ENCODE peak calls at places on chromosomes 2 and 18, in five cellular contexts. X is stimulated activated CD4-positive, alpha-beta T cell treated with anti-CD3 and anti-CD28 coated beads, Interleukin-1b, Interleukin-23, amount 100 ng/mL, for 24 hours; S is GM06990; K is activated CD8-positive, alpha-beta T cell treated with anti-CD3 and anti-CD28 coated beads for 36 hours; G is activated T-cell treated with anti-CD3 and anti-CD28 coated beads for 48 hours. P is an unnamed sample.
A peak's percentile ranks its signal among the peaks of the same experiment; 100 is the strongest.

GRCh38 chr18:32919799-32920198 is 147.0 kb upstream of the KLHL14 start:
- DNase-seq in K (peak; percentile 18), X (no peak), S (peak; percentile 5), G (no peak), P (peak; percentile 46)

GRCh38 chr18:41938445-41938844 is 16.6 kb upstream of the PIK3C3 start:
- DNase-seq in S (no peak), X (no peak), K (no peak), G (no peak), P (no peak)

GRCh38 chr18:55781481-55781957 is 193.5 kb upstream of the TCF4 start:
- DNase-seq in G (no peak), X (no peak), K (no peak), S (no peak), P (no peak)

GRCh38 chr2:41779873-41780272 is 267.9 kb upstream of the PKDCC start:
- DNase-seq in K (no peak), S (no peak), G (no peak), X (no peak), P (no peak)

GRCh38 chr18:76359909-76360308 is 135.1 kb downstream of the ZNF516 start:
- DNase-seq in K (no peak), S (no peak), X (no peak), G (no peak), P (no peak)

GRCh38 chr2:158729873-158730620 is 65.1 kb upstream of the DAPL1 start:
- DNase-seq in K (no peak), G (no peak), S (no peak), X (no peak), P (no peak)

GRCh38 chr2:70247364-70248144 is 874 bp downstream of the TIA1 start:
- DNase-seq in S (no peak), K (no peak), X (no peak), G (no peak), P (no peak)

GRCh38 chr2:72147303-72147970 is at the start of gene CYP26B1:
- DNase-seq in S (no peak), X (no peak), K (no peak), G (no peak), P (no peak)

GRCh38 chr2:197345846-197346370 is 35.3 kb upstream of the ANKRD44 start:
- DNase-seq in K (no peak), G (no peak), X (no peak), S (no peak), P (no peak)

GRCh38 chr18:13520306-13520705 is 206.1 kb downstream of the FAM210A start:
- DNase-seq in S (no peak), K (no peak), G (no peak), X (no peak), P (no peak)

GRCh38 chr2:226730487-226730886 is 69.1 kb downstream of the IRS1 start:
- DNase-seq in X (no peak), K (no peak), G (no peak), S (no peak), P (peak; percentile 25)

GRCh38 chr2:43424262-43425207 is 171.3 kb downstream of the THADA start:
- DNase-seq in S (no peak), K (peak; percentile 55), X (no peak), G (no peak), P (no peak)

GRCh38 chr2:14558382-14558919 is 74.1 kb upstream of the LRATD1 start:
- DNase-seq in G (no peak), K (no peak), X (no peak), S (no peak), P (no peak)

GRCh38 chr2:134897932-134898331 is 20.7 kb upstream of the CCNT2 start:
- DNase-seq in K (no peak), X (no peak), G (no peak), S (no peak), P (no peak)

P was measured in NCI-H460.